ENCODE peak calls at places on chromosome 13, in seven cellular contexts. One of them, this sample, is unnamed.

GRCh38 chr13:59416561-59416960 is 747.2 kb downstream of the DIAPH3 start:
- DNase-seq in transverse colon: no peak
- DNase-seq in RWPE2: no peak
- DNase-seq in choroid plexus epithelial cell: no peak
- DNase-seq in B cell: no peak
- DNase-seq in progenitor cell of endocrine pancreas: no peak
- DNase-seq in BJ: no peak
- DNase-seq in this sample: no peak

GRCh38 chr13:47250141-47250540 is 353.3 kb upstream of the HTR2A start:
- DNase-seq in transverse colon: no peak
- DNase-seq in RWPE2: no peak
- DNase-seq in choroid plexus epithelial cell: peak
- DNase-seq in B cell: no peak
- DNase-seq in progenitor cell of endocrine pancreas: no peak
- DNase-seq in BJ: no peak
- DNase-seq in this sample: no peak

GRCh38 chr13:50222569-50223332 is 207.5 kb downstream of the KCNRG start:
- DNase-seq in transverse colon: peak
- DNase-seq in RWPE2: no peak
- DNase-seq in choroid plexus epithelial cell: peak
- DNase-seq in B cell: no peak
- DNase-seq in progenitor cell of endocrine pancreas: no peak
- DNase-seq in BJ: peak
- DNase-seq in this sample: no peak

GRCh38 chr13:104833221-104833620 is 1702.2 kb downstream of the EFNB2 start:
- DNase-seq in transverse colon: no peak
- DNase-seq in RWPE2: no peak
- DNase-seq in choroid plexus epithelial cell: no peak
- DNase-seq in B cell: no peak
- DNase-seq in progenitor cell of endocrine pancreas: no peak
- DNase-seq in BJ: no peak
- DNase-seq in this sample: no peak

GRCh38 chr13:46866150-46866549 is 30.7 kb downstream of the HTR2A start:
- DNase-seq in transverse colon: peak
- DNase-seq in RWPE2: peak
- DNase-seq in choroid plexus epithelial cell: peak
- DNase-seq in B cell: no peak
- DNase-seq in progenitor cell of endocrine pancreas: peak
- DNase-seq in BJ: peak
- DNase-seq in this sample: no peak

GRCh38 chr13:99542788-99543406 is 41.6 kb downstream of the TM9SF2 start:
- DNase-seq in transverse colon: peak
- DNase-seq in RWPE2: no peak
- DNase-seq in choroid plexus epithelial cell: no peak
- DNase-seq in B cell: peak
- DNase-seq in progenitor cell of endocrine pancreas: no peak
- DNase-seq in BJ: no peak
- DNase-seq in this sample: no peak

GRCh38 chr13:35213911-35214310 is 262.6 kb downstream of the MAB21L1 start:
- DNase-seq in transverse colon: no peak
- DNase-seq in RWPE2: no peak
- DNase-seq in choroid plexus epithelial cell: no peak
- DNase-seq in B cell: no peak
- DNase-seq in progenitor cell of endocrine pancreas: no peak
- DNase-seq in BJ: no peak
- DNase-seq in this sample: no peak

GRCh38 chr13:90640976-90641375 is 706.5 kb upstream of the MIR17HG start:
- DNase-seq in transverse colon: no peak
- DNase-seq in RWPE2: no peak
- DNase-seq in choroid plexus epithelial cell: peak
- DNase-seq in B cell: no peak
- DNase-seq in progenitor cell of endocrine pancreas: no peak
- DNase-seq in BJ: peak
- DNase-seq in this sample: no peak

GRCh38 chr13:69547780-69548179 is 559.8 kb upstream of the ATXN8OS start:
- DNase-seq in transverse colon: no peak
- DNase-seq in RWPE2: no peak
- DNase-seq in choroid plexus epithelial cell: no peak
- DNase-seq in B cell: no peak
- DNase-seq in progenitor cell of endocrine pancreas: no peak
- DNase-seq in BJ: no peak
- DNase-seq in this sample: no peak

DNA sequence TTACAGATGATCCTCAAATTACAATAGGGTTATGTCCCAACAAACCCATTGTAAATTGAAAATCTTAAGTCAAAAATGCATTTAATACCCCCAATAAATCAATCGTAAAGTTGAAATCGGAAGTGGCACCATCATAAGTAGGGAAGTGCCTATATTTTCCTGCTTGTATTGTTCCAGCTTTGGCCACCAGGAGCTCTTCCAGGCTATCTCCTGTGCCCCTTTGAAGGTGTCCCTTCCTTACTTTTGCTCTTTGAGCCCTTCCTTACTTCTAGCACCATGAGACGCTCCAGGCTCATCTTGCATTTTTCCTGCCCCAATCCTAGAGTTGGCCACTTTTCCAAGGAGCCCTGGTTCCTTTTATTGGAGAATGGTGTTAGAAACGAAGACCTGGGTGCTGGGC is 163.0 kb upstream of the TSC22D1 start:
- DNase-seq in transverse colon: no peak
- DNase-seq in RWPE2: no peak
- DNase-seq in choroid plexus epithelial cell: no peak
- DNase-seq in B cell: no peak
- DNase-seq in progenitor cell of endocrine pancreas: no peak
- DNase-seq in BJ: no peak
- DNase-seq in this sample: no peak
- TF ChIP-seq CTCF in transverse colon: no peak
- TF ChIP-seq CTCF in RWPE2: no peak
- TF ChIP-seq CTCF in choroid plexus epithelial cell: peak
- TF ChIP-seq CTCF in B cell: no peak
- TF ChIP-seq CTCF in progenitor cell of endocrine pancreas: no peak
- TF ChIP-seq CTCF in BJ: peak
- TF ChIP-seq CTCF in this sample: no peak

DNA sequence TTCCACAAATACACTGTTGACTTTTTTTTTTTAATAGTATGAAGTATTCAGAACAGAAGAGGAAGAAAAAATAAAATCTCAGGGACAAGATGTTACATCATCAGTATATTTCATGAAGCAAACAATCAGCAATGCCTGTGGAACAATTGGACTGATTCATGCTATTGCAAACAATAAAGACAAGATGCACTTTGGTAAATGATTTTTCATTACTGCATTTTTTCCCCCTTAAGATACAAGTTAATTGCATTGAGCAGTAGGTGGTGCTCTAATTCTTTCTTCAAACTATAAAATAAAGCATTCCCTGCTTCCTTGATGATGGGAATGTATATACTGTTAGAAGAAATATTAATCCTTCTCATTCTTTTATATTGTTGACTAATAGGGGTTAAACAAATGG is 17.1 kb downstream of the UCHL3 start:
- DNase-seq in transverse colon: no peak
- DNase-seq in RWPE2: no peak
- DNase-seq in choroid plexus epithelial cell: peak
- DNase-seq in B cell: no peak
- DNase-seq in progenitor cell of endocrine pancreas: no peak
- DNase-seq in BJ: peak
- DNase-seq in this sample: no peak
- TF ChIP-seq CTCF in transverse colon: no peak
- TF ChIP-seq CTCF in RWPE2: peak
- TF ChIP-seq CTCF in choroid plexus epithelial cell: peak
- TF ChIP-seq CTCF in B cell: no peak
- TF ChIP-seq CTCF in progenitor cell of endocrine pancreas: peak
- TF ChIP-seq CTCF in BJ: peak
- TF ChIP-seq CTCF in this sample: no peak

DNA sequence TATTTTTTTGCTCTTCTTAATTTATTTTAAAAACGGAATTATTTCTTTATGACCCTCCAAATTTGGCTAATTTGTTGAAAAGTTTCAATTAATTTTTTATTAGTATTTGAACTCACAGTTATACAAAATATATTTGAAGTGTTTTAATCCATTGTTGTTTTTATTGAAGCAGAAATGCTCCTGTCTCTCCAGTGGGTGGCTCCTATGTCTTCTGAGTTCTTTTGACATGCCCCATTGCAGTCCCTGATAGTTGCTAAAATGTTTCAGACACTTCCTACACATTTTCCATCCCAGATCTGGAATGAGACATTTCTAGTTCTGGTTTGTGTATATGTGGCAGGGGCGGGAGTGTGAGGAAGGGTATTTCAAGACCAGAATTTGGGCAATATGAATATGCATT is 579.4 kb upstream of the PRR20A start:
- DNase-seq in transverse colon: no peak
- DNase-seq in RWPE2: no peak
- DNase-seq in choroid plexus epithelial cell: no peak
- DNase-seq in B cell: no peak
- DNase-seq in progenitor cell of endocrine pancreas: no peak
- DNase-seq in BJ: no peak
- DNase-seq in this sample: no peak
- TF ChIP-seq CTCF in transverse colon: no peak
- TF ChIP-seq CTCF in RWPE2: peak
- TF ChIP-seq CTCF in choroid plexus epithelial cell: no peak
- TF ChIP-seq CTCF in B cell: no peak
- TF ChIP-seq CTCF in progenitor cell of endocrine pancreas: peak
- TF ChIP-seq CTCF in BJ: no peak
- TF ChIP-seq CTCF in this sample: no peak

DNA sequence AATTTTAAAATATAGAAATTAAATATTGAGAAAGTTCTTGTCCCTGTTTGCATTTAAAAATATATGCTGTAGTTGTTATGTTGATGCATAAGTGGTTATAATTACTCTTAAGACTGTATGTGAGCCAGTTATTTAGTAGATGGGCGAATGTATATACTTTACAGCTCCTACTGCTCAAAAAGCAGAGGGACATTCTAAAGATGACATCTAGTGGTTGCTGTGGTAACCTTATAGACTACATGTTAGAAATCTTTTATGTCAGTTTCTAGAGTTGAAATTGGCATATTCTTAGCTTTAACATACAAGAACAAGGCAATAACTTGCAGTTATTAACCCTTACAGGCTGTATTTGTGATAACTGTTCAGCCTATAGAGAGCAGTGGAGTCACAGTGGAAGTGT is 160.5 kb downstream of the OLFM4 start:
- DNase-seq in transverse colon: no peak
- DNase-seq in RWPE2: no peak
- DNase-seq in choroid plexus epithelial cell: no peak
- DNase-seq in B cell: no peak
- DNase-seq in progenitor cell of endocrine pancreas: no peak
- DNase-seq in BJ: no peak
- DNase-seq in this sample: no peak
- TF ChIP-seq CTCF in transverse colon: no peak
- TF ChIP-seq CTCF in RWPE2: peak
- TF ChIP-seq CTCF in choroid plexus epithelial cell: no peak
- TF ChIP-seq CTCF in B cell: no peak
- TF ChIP-seq CTCF in progenitor cell of endocrine pancreas: no peak
- TF ChIP-seq CTCF in BJ: no peak
- TF ChIP-seq CTCF in this sample: no peak

GRCh38 chr13:82294226-82294625 is 1588.0 kb downstream of the SLITRK1 start:
- DNase-seq in transverse colon: no peak
- DNase-seq in RWPE2: no peak
- DNase-seq in choroid plexus epithelial cell: no peak
- DNase-seq in B cell: no peak
- DNase-seq in progenitor cell of endocrine pancreas: no peak
- DNase-seq in BJ: no peak
- DNase-seq in this sample: no peak
- TF ChIP-seq CTCF in transverse colon: no peak
- TF ChIP-seq CTCF in RWPE2: no peak
- TF ChIP-seq CTCF in choroid plexus epithelial cell: no peak
- TF ChIP-seq CTCF in B cell: no peak
- TF ChIP-seq CTCF in progenitor cell of endocrine pancreas: no peak
- TF ChIP-seq CTCF in BJ: no peak
- TF ChIP-seq CTCF in this sample: no peak

This sample was measured in natural killer cell.